ENCODE peak calls at places on chromosomes 5 and 9, in six cellular contexts. One of them, this sample, is unnamed.

GRCh38 chr5:151718653-151719052 is 31.9 kb upstream of the SPARC start:
- DNase-seq in epithelial cell of proximal tubule: no peak
- DNase-seq in astrocyte of the spinal cord: peak; percentile 68
- DNase-seq in dorsolateral prefrontal cortex: no peak
- DNase-seq in mammary epithelial cell: no peak
- DNase-seq in ascending aorta: no peak
- DNase-seq in this sample: peak; percentile 56

GRCh38 chr9:93081931-93082330 is 14.1 kb upstream of the CARD19 start:
- DNase-seq in epithelial cell of proximal tubule: no peak
- DNase-seq in astrocyte of the spinal cord: peak; percentile 79
- DNase-seq in dorsolateral prefrontal cortex: no peak
- DNase-seq in mammary epithelial cell: no peak
- DNase-seq in ascending aorta: no peak
- DNase-seq in this sample: peak; percentile 97

GRCh38 chr5:110371725-110372041 is 354.8 kb downstream of the TMEM232 start:
- DNase-seq in epithelial cell of proximal tubule: peak; percentile 37
- DNase-seq in astrocyte of the spinal cord: no peak
- DNase-seq in dorsolateral prefrontal cortex: no peak
- DNase-seq in mammary epithelial cell: no peak
- DNase-seq in ascending aorta: no peak
- DNase-seq in this sample: no peak

GRCh38 chr9:14415947-14416346 is 102.0 kb upstream of the NFIB start:
- DNase-seq in epithelial cell of proximal tubule: no peak
- DNase-seq in astrocyte of the spinal cord: peak; percentile 89
- DNase-seq in dorsolateral prefrontal cortex: no peak
- DNase-seq in mammary epithelial cell: peak; percentile 71
- DNase-seq in ascending aorta: no peak
- DNase-seq in this sample: peak; percentile 82

GRCh38 chr5:154503698-154504039 is 25.6 kb upstream of the HAND1 start:
- DNase-seq in epithelial cell of proximal tubule: no peak
- DNase-seq in astrocyte of the spinal cord: no peak
- DNase-seq in dorsolateral prefrontal cortex: no peak
- DNase-seq in mammary epithelial cell: no peak
- DNase-seq in ascending aorta: no peak
- DNase-seq in this sample: no peak

GRCh38 chr5:129904667-129905466 is 602 bp downstream of the CHSY3 start:
- DNase-seq in epithelial cell of proximal tubule: no peak
- DNase-seq in astrocyte of the spinal cord: peak; percentile 20
- DNase-seq in dorsolateral prefrontal cortex: no peak
- DNase-seq in mammary epithelial cell: peak; percentile 44
- DNase-seq in ascending aorta: no peak
- DNase-seq in this sample: peak; percentile 10

GRCh38 chr9:135533093-135533492 is 11.9 kb downstream of the LCN1 start:
- DNase-seq in epithelial cell of proximal tubule: no peak
- DNase-seq in astrocyte of the spinal cord: no peak
- DNase-seq in dorsolateral prefrontal cortex: no peak
- DNase-seq in mammary epithelial cell: no peak
- DNase-seq in ascending aorta: no peak
- DNase-seq in this sample: no peak

GRCh38 chr5:138716456-138716924 is 36.7 kb upstream of the CTNNA1 start:
- DNase-seq in epithelial cell of proximal tubule: no peak
- DNase-seq in astrocyte of the spinal cord: peak; percentile 29
- DNase-seq in dorsolateral prefrontal cortex: no peak
- DNase-seq in mammary epithelial cell: no peak
- DNase-seq in ascending aorta: no peak
- DNase-seq in this sample: no peak

GRCh38 chr9:106305428-106306133 is 557.4 kb upstream of the ZNF462 start:
- DNase-seq in epithelial cell of proximal tubule: no peak
- DNase-seq in astrocyte of the spinal cord: no peak
- DNase-seq in dorsolateral prefrontal cortex: no peak
- DNase-seq in mammary epithelial cell: no peak
- DNase-seq in ascending aorta: no peak
- DNase-seq in this sample: no peak

GRCh38 chr5:4419276-4419675 is 720.9 kb upstream of the ADAMTS16 start:
- DNase-seq in epithelial cell of proximal tubule: peak; percentile 27
- DNase-seq in astrocyte of the spinal cord: no peak
- DNase-seq in dorsolateral prefrontal cortex: no peak
- DNase-seq in mammary epithelial cell: no peak
- DNase-seq in ascending aorta: no peak
- DNase-seq in this sample: no peak

GRCh38 chr5:34721359-34721758 is 65.2 kb downstream of the RAI14 start:
- DNase-seq in epithelial cell of proximal tubule: peak; percentile 66
- DNase-seq in astrocyte of the spinal cord: no peak
- DNase-seq in dorsolateral prefrontal cortex: no peak
- DNase-seq in mammary epithelial cell: no peak
- DNase-seq in ascending aorta: no peak
- DNase-seq in this sample: peak; percentile 37

GRCh38 chr9:88732128-88732527 is 197.2 kb downstream of the NXNL2 start:
- DNase-seq in epithelial cell of proximal tubule: peak; percentile 57
- DNase-seq in astrocyte of the spinal cord: peak; percentile 91
- DNase-seq in dorsolateral prefrontal cortex: no peak
- DNase-seq in mammary epithelial cell: no peak
- DNase-seq in ascending aorta: no peak
- DNase-seq in this sample: peak; percentile 98

GRCh38 chr5:178587793-178588611 is 2.2 kb downstream of the COL23A1 start:
- DNase-seq in epithelial cell of proximal tubule: no peak
- DNase-seq in astrocyte of the spinal cord: no peak
- DNase-seq in dorsolateral prefrontal cortex: no peak
- DNase-seq in mammary epithelial cell: no peak
- DNase-seq in ascending aorta: no peak
- DNase-seq in this sample: no peak

GRCh38 chr9:127572961-127573727 is 38.9 kb upstream of the STXBP1 start:
- DNase-seq in epithelial cell of proximal tubule: no peak
- DNase-seq in astrocyte of the spinal cord: peak; percentile 71
- DNase-seq in dorsolateral prefrontal cortex: no peak
- DNase-seq in mammary epithelial cell: no peak
- DNase-seq in ascending aorta: no peak
- DNase-seq in this sample: peak; percentile 86

GRCh38 chr9:20256284-20256948 is 365.9 kb downstream of the MLLT3 start:
- DNase-seq in epithelial cell of proximal tubule: no peak
- DNase-seq in astrocyte of the spinal cord: no peak
- DNase-seq in dorsolateral prefrontal cortex: no peak
- DNase-seq in mammary epithelial cell: no peak
- DNase-seq in ascending aorta: no peak
- DNase-seq in this sample: no peak

GRCh38 chr9:88957526-88957925 is 33.7 kb upstream of the S1PR3 start:
- DNase-seq in epithelial cell of proximal tubule: no peak
- DNase-seq in astrocyte of the spinal cord: no peak
- DNase-seq in dorsolateral prefrontal cortex: no peak
- DNase-seq in mammary epithelial cell: no peak
- DNase-seq in ascending aorta: no peak
- DNase-seq in this sample: no peak

GRCh38 chr9:92706218-92706940 is 36.4 kb upstream of the IPPK start:
- DNase-seq in epithelial cell of proximal tubule: no peak
- DNase-seq in astrocyte of the spinal cord: no peak
- DNase-seq in dorsolateral prefrontal cortex: no peak
- DNase-seq in mammary epithelial cell: peak; percentile 82
- DNase-seq in ascending aorta: no peak
- DNase-seq in this sample: peak; percentile 33

GRCh38 chr9:34986541-34987047 is 3.0 kb upstream of the DNAJB5 start:
- DNase-seq in epithelial cell of proximal tubule: no peak
- DNase-seq in astrocyte of the spinal cord: peak; percentile 18
- DNase-seq in dorsolateral prefrontal cortex: peak; percentile 67
- DNase-seq in mammary epithelial cell: no peak
- DNase-seq in ascending aorta: peak; percentile 29
- DNase-seq in this sample: no peak

GRCh38 chr9:12785251-12785880 is 10.5 kb downstream of the LURAP1L start:
- DNase-seq in epithelial cell of proximal tubule: no peak
- DNase-seq in astrocyte of the spinal cord: peak; percentile 40
- DNase-seq in dorsolateral prefrontal cortex: no peak
- DNase-seq in mammary epithelial cell: peak; percentile 74
- DNase-seq in ascending aorta: peak; percentile 54
- DNase-seq in this sample: peak; percentile 79

GRCh38 chr9:134219721-134220060 is 55.3 kb upstream of the RNU6ATAC start:
- DNase-seq in epithelial cell of proximal tubule: no peak
- DNase-seq in astrocyte of the spinal cord: no peak
- DNase-seq in dorsolateral prefrontal cortex: no peak
- DNase-seq in mammary epithelial cell: no peak
- DNase-seq in ascending aorta: no peak
- DNase-seq in this sample: no peak

GRCh38 chr5:149392718-149393117 is 13.6 kb upstream of the IL17B start:
- DNase-seq in epithelial cell of proximal tubule: no peak
- DNase-seq in astrocyte of the spinal cord: peak; percentile 60
- DNase-seq in dorsolateral prefrontal cortex: no peak
- DNase-seq in mammary epithelial cell: peak; percentile 73
- DNase-seq in ascending aorta: no peak
- DNase-seq in this sample: peak; percentile 92

GRCh38 chr5:57338068-57338848 is 144.4 kb downstream of the ACTBL2 start:
- DNase-seq in epithelial cell of proximal tubule: no peak
- DNase-seq in astrocyte of the spinal cord: no peak
- DNase-seq in dorsolateral prefrontal cortex: no peak
- DNase-seq in mammary epithelial cell: peak; percentile 24
- DNase-seq in ascending aorta: no peak
- DNase-seq in this sample: peak; percentile 54

GRCh38 chr5:168057905-168058304 is 233.5 kb upstream of the WWC1 start:
- DNase-seq in epithelial cell of proximal tubule: no peak
- DNase-seq in astrocyte of the spinal cord: no peak
- DNase-seq in dorsolateral prefrontal cortex: no peak
- DNase-seq in mammary epithelial cell: no peak
- DNase-seq in ascending aorta: no peak
- DNase-seq in this sample: no peak

GRCh38 chr9:130913599-130914416 is 17.2 kb upstream of the QRFP start:
- DNase-seq in epithelial cell of proximal tubule: no peak
- DNase-seq in astrocyte of the spinal cord: no peak
- DNase-seq in dorsolateral prefrontal cortex: no peak
- DNase-seq in mammary epithelial cell: no peak
- DNase-seq in ascending aorta: no peak
- DNase-seq in this sample: no peak

GRCh38 chr5:40041452-40041851 is 616.7 kb upstream of the DAB2 start:
- DNase-seq in epithelial cell of proximal tubule: peak; percentile 66
- DNase-seq in astrocyte of the spinal cord: peak; percentile 7
- DNase-seq in dorsolateral prefrontal cortex: no peak
- DNase-seq in mammary epithelial cell: peak; percentile 56
- DNase-seq in ascending aorta: no peak
- DNase-seq in this sample: no peak

GRCh38 chr5:40043916-40044315 is 619.1 kb upstream of the DAB2 start:
- DNase-seq in epithelial cell of proximal tubule: no peak
- DNase-seq in astrocyte of the spinal cord: peak; percentile 10
- DNase-seq in dorsolateral prefrontal cortex: no peak
- DNase-seq in mammary epithelial cell: no peak
- DNase-seq in ascending aorta: no peak
- DNase-seq in this sample: no peak

GRCh38 chr5:40046792-40047191 is 622.0 kb upstream of the DAB2 start:
- DNase-seq in epithelial cell of proximal tubule: peak; percentile 89
- DNase-seq in astrocyte of the spinal cord: peak; percentile 82
- DNase-seq in dorsolateral prefrontal cortex: no peak
- DNase-seq in mammary epithelial cell: peak; percentile 77
- DNase-seq in ascending aorta: no peak
- DNase-seq in this sample: peak; percentile 84

DNA sequence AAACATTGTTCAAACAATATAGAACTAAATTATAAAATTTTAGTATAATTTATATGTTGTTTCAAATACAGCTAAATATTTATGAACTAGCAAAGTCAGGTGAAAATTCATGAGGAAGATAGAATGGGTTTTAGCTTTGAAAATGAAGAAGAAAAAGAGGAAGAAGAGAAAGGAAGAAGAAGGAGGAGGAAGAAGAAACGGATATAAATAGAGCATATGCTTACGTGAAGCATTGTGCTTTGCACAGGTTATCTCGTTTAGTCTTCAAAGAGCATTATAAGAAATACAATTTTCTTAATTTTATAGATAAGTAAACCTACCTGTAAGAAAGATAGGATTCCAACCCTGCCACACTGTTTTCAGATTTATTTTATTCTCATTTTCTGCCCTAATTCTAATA is 620.6 kb upstream of the DAB2 start:
- DNase-seq in epithelial cell of proximal tubule: no peak
- DNase-seq in astrocyte of the spinal cord: no peak
- DNase-seq in dorsolateral prefrontal cortex: no peak
- DNase-seq in mammary epithelial cell: no peak
- DNase-seq in ascending aorta: no peak
- DNase-seq in this sample: no peak
- H3K4me3 ChIP-seq in epithelial cell of proximal tubule: no peak overlapping the region
- H3K4me3 ChIP-seq in astrocyte of the spinal cord: no peak overlapping the region
- H3K4me3 ChIP-seq in dorsolateral prefrontal cortex: no peak overlapping the region
- H3K4me3 ChIP-seq in mammary epithelial cell: no peak overlapping the region
- H3K4me3 ChIP-seq in ascending aorta: no peak overlapping the region
- H3K4me3 ChIP-seq in this sample: no peak overlapping the region

DNA sequence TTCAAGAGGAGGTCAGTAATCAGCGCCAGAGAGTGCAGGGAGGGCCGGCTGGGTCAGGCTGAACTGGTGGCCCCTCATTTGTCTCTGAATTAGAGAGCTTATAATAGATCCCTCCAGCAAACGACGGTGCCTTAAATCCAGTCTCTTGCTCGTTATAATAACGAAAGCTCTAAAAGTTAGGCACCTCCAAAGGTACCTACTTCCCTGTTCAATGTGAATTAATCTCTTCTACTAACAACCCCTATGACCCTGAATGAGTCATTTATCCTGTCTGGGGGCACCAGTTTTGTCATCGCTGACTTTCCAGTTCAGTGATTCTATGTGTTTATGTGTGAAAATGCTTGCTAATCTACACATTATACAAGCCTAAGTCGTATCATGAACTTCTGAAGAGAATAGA is 2.3 kb upstream of the ZSWIM6 start:
- DNase-seq in epithelial cell of proximal tubule: no peak
- DNase-seq in astrocyte of the spinal cord: no peak
- DNase-seq in dorsolateral prefrontal cortex: no peak
- DNase-seq in mammary epithelial cell: no peak
- DNase-seq in ascending aorta: no peak
- DNase-seq in this sample: no peak
- TF ChIP-seq CTCF in epithelial cell of proximal tubule: no peak
- TF ChIP-seq CTCF in astrocyte of the spinal cord: no peak
- TF ChIP-seq CTCF in dorsolateral prefrontal cortex: no peak
- TF ChIP-seq CTCF in mammary epithelial cell: no peak
- TF ChIP-seq CTCF in ascending aorta: no peak
- TF ChIP-seq CTCF in this sample: no peak

GRCh38 chr9:136742640-136743391 is at the start of gene LCN10:
- DNase-seq in epithelial cell of proximal tubule: no peak
- DNase-seq in astrocyte of the spinal cord: no peak
- DNase-seq in dorsolateral prefrontal cortex: no peak
- DNase-seq in mammary epithelial cell: no peak
- DNase-seq in ascending aorta: no peak
- DNase-seq in this sample: no peak
- H3K4me3 ChIP-seq in epithelial cell of proximal tubule: no peak within 1 kb of the TSS
- H3K4me3 ChIP-seq in astrocyte of the spinal cord: no peak within 1 kb of the TSS
- H3K4me3 ChIP-seq in dorsolateral prefrontal cortex: no peak within 1 kb of the TSS
- H3K4me3 ChIP-seq in mammary epithelial cell: no peak within 1 kb of the TSS
- H3K4me3 ChIP-seq in ascending aorta: no peak within 1 kb of the TSS
- H3K4me3 ChIP-seq in this sample: no peak within 1 kb of the TSS

GRCh38 chr5:23314827-23315226 is 192.6 kb upstream of the PRDM9 start:
- DNase-seq in epithelial cell of proximal tubule: peak; percentile 70
- DNase-seq in astrocyte of the spinal cord: peak; percentile 37
- DNase-seq in dorsolateral prefrontal cortex: no peak
- DNase-seq in mammary epithelial cell: peak; percentile 84
- DNase-seq in ascending aorta: no peak
- DNase-seq in this sample: peak; percentile 87

GRCh38 chr5:23319906-23320305 is 187.5 kb upstream of the PRDM9 start:
- DNase-seq in epithelial cell of proximal tubule: no peak
- DNase-seq in astrocyte of the spinal cord: no peak
- DNase-seq in dorsolateral prefrontal cortex: no peak
- DNase-seq in mammary epithelial cell: no peak
- DNase-seq in ascending aorta: no peak
- DNase-seq in this sample: no peak

GRCh38 chr5:23318166-23318565 is 189.2 kb upstream of the PRDM9 start:
- DNase-seq in epithelial cell of proximal tubule: no peak
- DNase-seq in astrocyte of the spinal cord: no peak
- DNase-seq in dorsolateral prefrontal cortex: no peak
- DNase-seq in mammary epithelial cell: peak; percentile 25
- DNase-seq in ascending aorta: no peak
- DNase-seq in this sample: no peak

GRCh38 chr5:23318960-23319359 is 188.4 kb upstream of the PRDM9 start:
- DNase-seq in epithelial cell of proximal tubule: no peak
- DNase-seq in astrocyte of the spinal cord: no peak
- DNase-seq in dorsolateral prefrontal cortex: no peak
- DNase-seq in mammary epithelial cell: peak; percentile 62
- DNase-seq in ascending aorta: no peak
- DNase-seq in this sample: peak; percentile 8

GRCh38 chr5:23316060-23316591 is 191.3 kb upstream of the PRDM9 start:
- DNase-seq in epithelial cell of proximal tubule: no peak
- DNase-seq in astrocyte of the spinal cord: peak; percentile 0
- DNase-seq in dorsolateral prefrontal cortex: no peak
- DNase-seq in mammary epithelial cell: no peak
- DNase-seq in ascending aorta: no peak
- DNase-seq in this sample: peak; percentile 7
- TF ChIP-seq CTCF in epithelial cell of proximal tubule: no peak
- TF ChIP-seq CTCF in astrocyte of the spinal cord: no peak
- TF ChIP-seq CTCF in dorsolateral prefrontal cortex: no peak
- TF ChIP-seq CTCF in mammary epithelial cell: no peak
- TF ChIP-seq CTCF in ascending aorta: no peak
- TF ChIP-seq CTCF in this sample: no peak